ENCODE peak calls at places on chromosome 17, in nine cellular contexts. T, S, U, Z, Y, E, V, P and G are unnamed samples.

GRCh38 chr17:58531661-58532554 is 17.5 kb upstream of the MTMR4 start:
- DNase-seq in E (peak), Z (peak), U (peak), P (no peak), T (no peak), Y (peak), S (peak), V (peak), G (no peak)

GRCh38 chr17:6589266-6589946 is 33.1 kb upstream of the PITPNM3 start:
- DNase-seq in U (no peak), T (no peak), Z (peak), P (no peak), V (no peak), S (no peak), Y (no peak), E (no peak), G (peak)

GRCh38 chr17:49687878-49688491 is 10.1 kb upstream of the SPOP start:
- DNase-seq in S (peak), E (peak), Y (no peak), U (no peak), V (peak), Z (peak), P (peak), T (no peak), G (peak)

GRCh38 chr17:27975146-27976011 is 67.1 kb upstream of the NLK start:
- DNase-seq in U (no peak), Y (no peak), P (peak), Z (peak), E (no peak), T (no peak), V (no peak), S (peak), G (peak)

GRCh38 chr17:70171159-70171558 is 1.8 kb downstream of the KCNJ2 start:
- DNase-seq in Y (no peak), S (no peak), U (no peak), T (no peak), P (no peak), V (no peak), E (no peak), Z (no peak), G (no peak)

GRCh38 chr17:60577147-60577925 is 22.7 kb upstream of the PPM1D start:
- DNase-seq in Y (no peak), V (no peak), U (peak), S (peak), E (peak), T (no peak), Z (peak), P (no peak), G (peak)

GRCh38 chr17:43216369-43216761 is 4.7 kb downstream of the TMEM106A start:
- DNase-seq in S (no peak), Y (no peak), U (no peak), P (no peak), V (no peak), Z (no peak), T (no peak), E (no peak), G (no peak)

GRCh38 chr17:82263641-82264040 is 9.9 kb downstream of the CSNK1D start:
- DNase-seq in P (no peak), Z (no peak), V (no peak), S (no peak), Y (no peak), T (no peak), E (no peak), U (no peak), G (no peak)

GRCh38 chr17:33811006-33811760 is 443.9 kb upstream of the CCL2 start:
- DNase-seq in Z (no peak), P (no peak), V (no peak), Y (no peak), E (no peak), T (no peak), U (no peak), S (no peak), G (no peak)

GRCh38 chr17:19397556-19398041 is 10.6 kb upstream of the MFAP4 start:
- DNase-seq in Y (no peak), T (no peak), V (no peak), S (no peak), U (peak), P (no peak), E (no peak), Z (no peak), G (no peak)
- TF ChIP-seq CTCF in Y (no peak), T (no peak), V (no peak), S (no peak), U (peak), P (no peak), E (no peak), Z (no peak), G (peak)

GRCh38 chr17:66309793-66310192 is 7.4 kb downstream of the PRKCA start:
- DNase-seq in Y (no peak), V (no peak), T (no peak), U (no peak), E (no peak), Z (no peak), S (peak), P (peak), G (no peak)

GRCh38 chr17:66308856-66309255 is 6.4 kb downstream of the PRKCA start:
- DNase-seq in Z (no peak), U (no peak), T (no peak), V (no peak), Y (no peak), P (no peak), S (no peak), E (no peak), G (no peak)

GRCh38 chr17:66313325-66313724 is 10.9 kb downstream of the PRKCA start:
- DNase-seq in T (no peak), U (no peak), Z (no peak), S (no peak), Y (no peak), P (no peak), V (no peak), E (no peak), G (no peak)

GRCh38 chr17:66312912-66313311 is 10.5 kb downstream of the PRKCA start:
- DNase-seq in T (no peak), V (no peak), E (no peak), Z (no peak), S (no peak), P (no peak), Y (no peak), U (no peak), G (no peak)

DNA sequence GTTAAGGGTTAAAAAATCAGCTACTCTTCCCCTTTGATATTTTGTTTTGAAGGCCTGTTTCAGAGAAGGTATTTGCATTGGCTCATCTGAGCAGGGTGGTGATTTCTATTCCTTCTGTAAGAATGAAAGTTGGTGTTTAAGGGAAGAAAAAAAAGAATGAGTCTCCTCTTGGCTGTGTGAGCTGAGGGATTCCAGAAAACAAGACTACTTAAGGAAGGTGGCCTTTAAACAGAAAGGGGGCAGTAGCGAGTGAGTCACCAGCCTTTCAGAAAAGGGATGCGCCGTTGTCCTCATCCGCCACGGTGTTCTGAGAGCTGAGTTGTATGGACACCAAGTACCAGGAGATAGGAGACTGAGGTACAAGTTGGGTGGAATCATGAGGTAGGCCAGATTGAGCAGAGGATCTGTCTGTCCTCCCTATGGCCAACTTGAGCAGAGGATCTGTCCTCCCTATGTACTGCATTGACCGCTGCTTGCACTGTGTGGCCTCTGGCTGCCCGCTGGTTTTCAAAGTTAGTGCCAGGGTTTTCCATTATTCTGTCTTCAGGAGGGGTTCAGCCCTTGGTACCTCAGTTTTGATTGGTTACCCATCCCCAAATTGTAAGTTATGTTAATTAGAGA is 8.2 kb downstream of the PRKCA start:
- DNase-seq in T (no peak), V (no peak), S (no peak), E (no peak), Y (no peak), Z (no peak), P (no peak), U (no peak), G (no peak)
- TF ChIP-seq CTCF in T (no peak), V (peak), S (peak), E (no peak), Y (no peak), Z (peak), P (no peak), U (no peak), G (peak)

DNA sequence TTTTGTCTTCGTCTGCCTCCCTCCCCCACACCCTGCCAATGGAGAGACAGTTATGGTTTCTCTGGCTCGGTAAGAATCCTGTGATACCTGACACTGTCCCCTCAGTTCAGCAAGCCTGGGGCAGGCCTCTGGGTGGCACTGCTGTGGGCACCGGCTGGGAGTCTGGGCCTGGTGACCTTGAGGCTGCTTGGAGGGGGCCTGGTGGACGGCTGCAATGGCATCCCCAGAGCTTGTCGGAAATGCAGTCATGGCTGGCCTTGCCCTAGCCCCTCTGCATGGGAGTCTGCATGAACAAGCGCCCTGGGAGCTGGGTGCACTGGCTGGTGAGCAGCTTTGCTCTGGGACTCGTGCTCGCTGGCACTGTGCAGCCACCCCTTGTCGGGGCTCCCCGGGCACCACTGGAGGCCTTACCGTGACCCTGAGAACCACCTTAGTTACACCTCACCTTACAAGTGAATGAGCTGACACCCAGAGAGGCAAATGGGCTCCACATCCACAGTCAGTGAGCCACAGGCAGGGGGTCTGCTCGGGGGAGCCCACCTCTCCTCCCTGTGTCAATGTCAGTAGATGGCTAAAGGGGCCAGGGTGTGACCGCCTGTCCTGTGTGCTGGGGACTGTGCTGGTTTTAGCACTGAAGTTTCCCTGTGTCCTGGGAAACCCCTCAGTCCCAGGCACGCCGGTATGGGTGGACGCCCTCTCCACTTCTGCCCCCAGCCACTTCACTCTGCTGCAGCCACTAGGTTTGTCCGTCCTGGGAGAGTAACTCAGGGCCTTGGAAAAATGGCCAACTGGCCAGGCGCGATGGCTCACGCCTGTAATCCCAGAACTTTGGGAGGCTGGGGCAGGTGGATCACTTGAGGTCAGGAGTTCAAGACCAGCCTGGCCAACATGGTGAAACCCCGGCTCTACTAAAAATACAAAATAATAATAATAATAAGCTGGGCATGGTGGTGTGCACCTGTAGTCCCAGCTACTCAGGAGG is 1.4 kb downstream of the LGALS3BP start:
- DNase-seq in E (no peak), T (no peak), Y (peak), Z (no peak), P (no peak), S (no peak), V (no peak), U (no peak), G (no peak)
- TF ChIP-seq CTCF in E (peak), T (no peak), Y (peak), Z (no peak), P (no peak), S (no peak), V (no peak), U (no peak), G (no peak)

GRCh38 chr17:76887809-76888208 is 19.6 kb downstream of the MGAT5B start:
- DNase-seq in S (no peak), U (no peak), P (no peak), Y (no peak), T (no peak), V (no peak), E (no peak), Z (peak), G (no peak)
- TF ChIP-seq CTCF in S (no peak), U (no peak), P (peak), Y (no peak), T (peak), V (no peak), E (no peak), Z (peak), G (no peak)

GRCh38 chr17:72359274-72359673 is 238.5 kb downstream of the SOX9 start:
- DNase-seq in P (no peak), U (no peak), Z (no peak), E (no peak), S (peak), Y (no peak), V (no peak), T (no peak), G (no peak)
- TF ChIP-seq CTCF in P (no peak), U (no peak), Z (no peak), E (no peak), S (no peak), Y (no peak), V (no peak), T (no peak), G (no peak)

DNA sequence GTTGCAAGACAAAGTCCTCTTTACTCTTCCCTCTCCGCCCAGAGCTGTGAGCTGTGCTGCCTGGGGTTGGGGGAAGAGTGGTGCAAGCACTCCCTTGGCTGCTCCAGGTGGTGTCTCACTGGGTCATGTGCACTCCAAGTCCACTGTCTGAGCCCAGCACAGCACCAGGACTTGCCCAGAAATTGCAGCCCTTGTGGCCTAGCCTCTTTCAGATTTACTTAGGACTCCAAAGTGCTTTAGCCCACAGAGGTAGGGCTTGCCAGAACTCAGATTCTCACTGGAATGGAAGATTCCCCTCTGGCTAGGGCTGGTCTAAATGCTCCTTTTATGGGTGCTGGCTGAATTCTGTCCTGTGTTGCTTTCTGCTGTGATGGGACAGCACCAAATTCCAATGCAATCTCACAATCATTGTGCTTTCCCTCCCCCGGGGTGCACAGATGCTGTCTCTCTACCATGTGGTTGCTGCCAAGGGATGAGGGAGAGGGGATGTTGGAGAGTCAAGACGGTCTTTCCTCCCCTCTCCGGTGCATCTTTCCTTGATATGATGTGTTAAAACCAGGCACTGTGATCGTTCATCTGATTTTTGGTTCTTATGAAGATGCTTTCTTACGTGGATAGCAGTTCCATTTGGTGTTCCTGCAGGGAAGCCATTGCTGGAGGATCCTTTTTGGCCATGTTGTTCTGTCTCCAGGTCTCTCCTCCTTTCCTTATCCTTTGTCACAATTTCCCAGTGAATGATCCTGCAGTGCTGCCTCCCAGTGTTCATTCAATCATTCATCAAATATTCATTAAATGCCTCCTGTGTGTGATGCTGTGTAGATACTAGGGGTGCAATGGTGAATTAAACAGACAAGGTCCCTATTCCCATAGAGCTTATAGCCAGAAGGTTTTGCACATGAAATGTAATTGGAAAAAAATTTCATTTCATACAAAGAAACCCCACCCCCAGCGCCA is 216.3 kb downstream of the SPECC1 start:
- DNase-seq in V (no peak), T (no peak), P (no peak), E (no peak), U (no peak), Z (no peak), S (peak), Y (no peak), G (no peak)
- TF ChIP-seq CTCF in V (no peak), T (peak), P (no peak), E (no peak), U (no peak), Z (peak), S (no peak), Y (no peak), G (peak)